ENCODE peak calls at places on chromosomes 16 and 17, in seven cellular contexts. One of them, this sample, is unnamed.

GRCh38 chr16:4360538-4361021 is 9.5 kb upstream of the PAM16 start:
- DNase-seq in fibroblast of pulmonary artery: no peak
- DNase-seq in HTR-8/SVneo: no peak
- DNase-seq in ELR: no peak
- DNase-seq in epithelial cell of esophagus: no peak
- DNase-seq in NB4: peak
- DNase-seq in amygdala: no peak
- DNase-seq in this sample: no peak

GRCh38 chr17:47802341-47803022 is 19.1 kb downstream of the OSBPL7 start:
- DNase-seq in NB4: peak
- DNase-seq in amygdala: no peak
- DNase-seq in epithelial cell of esophagus: peak
- DNase-seq in ELR: peak
- DNase-seq in fibroblast of pulmonary artery: peak
- DNase-seq in HTR-8/SVneo: peak
- DNase-seq in this sample: peak

GRCh38 chr17:78716814-78717393 is 65.2 kb downstream of the CYTH1 start:
- DNase-seq in fibroblast of pulmonary artery: peak
- DNase-seq in HTR-8/SVneo: no peak
- DNase-seq in NB4: no peak
- DNase-seq in amygdala: peak
- DNase-seq in ELR: peak
- DNase-seq in epithelial cell of esophagus: peak
- DNase-seq in this sample: peak

GRCh38 chr16:38941-39892 is 14.2 kb downstream of the POLR3K start:
- DNase-seq in epithelial cell of esophagus: peak
- DNase-seq in fibroblast of pulmonary artery: no peak
- DNase-seq in NB4: peak
- DNase-seq in amygdala: no peak
- DNase-seq in HTR-8/SVneo: no peak
- DNase-seq in ELR: no peak
- DNase-seq in this sample: no peak

GRCh38 chr16:79372504-79373184 is 227.9 kb downstream of the MAF start:
- DNase-seq in amygdala: no peak
- DNase-seq in HTR-8/SVneo: no peak
- DNase-seq in ELR: peak
- DNase-seq in epithelial cell of esophagus: peak
- DNase-seq in fibroblast of pulmonary artery: peak
- DNase-seq in NB4: peak
- DNase-seq in this sample: peak

GRCh38 chr16:48961546-48961945 is 320.1 kb downstream of the CBLN1 start:
- DNase-seq in fibroblast of pulmonary artery: no peak
- DNase-seq in NB4: no peak
- DNase-seq in ELR: peak
- DNase-seq in HTR-8/SVneo: no peak
- DNase-seq in amygdala: no peak
- DNase-seq in epithelial cell of esophagus: peak
- DNase-seq in this sample: peak

GRCh38 chr16:77290451-77291110 is 91.4 kb downstream of the SYCE1L start:
- DNase-seq in amygdala: no peak
- DNase-seq in ELR: peak
- DNase-seq in HTR-8/SVneo: no peak
- DNase-seq in epithelial cell of esophagus: peak
- DNase-seq in fibroblast of pulmonary artery: peak
- DNase-seq in NB4: no peak
- DNase-seq in this sample: no peak

GRCh38 chr16:2912330-2913199 is 834 bp downstream of the FLYWCH1 start:
- DNase-seq in epithelial cell of esophagus: peak
- DNase-seq in fibroblast of pulmonary artery: peak
- DNase-seq in NB4: peak
- DNase-seq in amygdala: no peak
- DNase-seq in HTR-8/SVneo: peak
- DNase-seq in ELR: peak
- DNase-seq in this sample: no peak

GRCh38 chr16:30526137-30526822 is at the start of gene ZNF768:
- DNase-seq in HTR-8/SVneo: peak
- DNase-seq in epithelial cell of esophagus: no peak
- DNase-seq in amygdala: no peak
- DNase-seq in fibroblast of pulmonary artery: peak
- DNase-seq in NB4: peak
- DNase-seq in ELR: peak
- DNase-seq in this sample: no peak

GRCh38 chr16:102060-102855 is 24.2 kb downstream of the MPG start:
- DNase-seq in ELR: no peak
- DNase-seq in amygdala: no peak
- DNase-seq in epithelial cell of esophagus: no peak
- DNase-seq in fibroblast of pulmonary artery: peak
- DNase-seq in HTR-8/SVneo: no peak
- DNase-seq in NB4: no peak
- DNase-seq in this sample: no peak

GRCh38 chr16:86653289-86654006 is 75.1 kb downstream of the FOXL1 start:
- DNase-seq in NB4: no peak
- DNase-seq in HTR-8/SVneo: no peak
- DNase-seq in epithelial cell of esophagus: no peak
- DNase-seq in amygdala: no peak
- DNase-seq in ELR: no peak
- DNase-seq in fibroblast of pulmonary artery: peak
- DNase-seq in this sample: no peak

GRCh38 chr17:65794572-65794971 is 233.1 kb upstream of the AXIN2 start:
- DNase-seq in ELR: peak
- DNase-seq in HTR-8/SVneo: peak
- DNase-seq in fibroblast of pulmonary artery: peak
- DNase-seq in NB4: peak
- DNase-seq in epithelial cell of esophagus: peak
- DNase-seq in amygdala: no peak
- DNase-seq in this sample: peak

GRCh38 chr17:36641877-36642845 is 40.8 kb downstream of the MRM1 start:
- DNase-seq in epithelial cell of esophagus: no peak
- DNase-seq in NB4: no peak
- DNase-seq in ELR: no peak
- DNase-seq in HTR-8/SVneo: no peak
- DNase-seq in fibroblast of pulmonary artery: no peak
- DNase-seq in amygdala: no peak
- DNase-seq in this sample: no peak

GRCh38 chr16:10356870-10357842 is 28.7 kb upstream of the ATF7IP2 start:
- DNase-seq in epithelial cell of esophagus: no peak
- DNase-seq in HTR-8/SVneo: no peak
- DNase-seq in ELR: no peak
- DNase-seq in NB4: no peak
- DNase-seq in amygdala: no peak
- DNase-seq in fibroblast of pulmonary artery: no peak
- DNase-seq in this sample: no peak

GRCh38 chr17:30992551-30992950 is 21.7 kb downstream of the RNF135 start:
- DNase-seq in amygdala: no peak
- DNase-seq in HTR-8/SVneo: no peak
- DNase-seq in NB4: no peak
- DNase-seq in ELR: no peak
- DNase-seq in fibroblast of pulmonary artery: no peak
- DNase-seq in epithelial cell of esophagus: no peak
- DNase-seq in this sample: no peak

GRCh38 chr17:81926451-81927144 is 937 bp downstream of the MAFG start:
- DNase-seq in HTR-8/SVneo: peak
- DNase-seq in epithelial cell of esophagus: peak
- DNase-seq in amygdala: peak
- DNase-seq in NB4: peak
- DNase-seq in ELR: peak
- DNase-seq in fibroblast of pulmonary artery: peak
- DNase-seq in this sample: peak

GRCh38 chr17:50645748-50646682 is 11.3 kb downstream of the ABCC3 start:
- DNase-seq in HTR-8/SVneo: no peak
- DNase-seq in NB4: no peak
- DNase-seq in amygdala: no peak
- DNase-seq in fibroblast of pulmonary artery: no peak
- DNase-seq in ELR: no peak
- DNase-seq in epithelial cell of esophagus: no peak
- DNase-seq in this sample: no peak

GRCh38 chr17:47829870-47830269 is 1.5 kb downstream of the MRPL10 start:
- DNase-seq in fibroblast of pulmonary artery: no peak
- DNase-seq in HTR-8/SVneo: no peak
- DNase-seq in amygdala: no peak
- DNase-seq in NB4: no peak
- DNase-seq in ELR: no peak
- DNase-seq in epithelial cell of esophagus: no peak
- DNase-seq in this sample: no peak

GRCh38 chr17:27956601-27957445 is 63.7 kb upstream of the LYRM9 start:
- DNase-seq in HTR-8/SVneo: peak
- DNase-seq in epithelial cell of esophagus: no peak
- DNase-seq in ELR: no peak
- DNase-seq in fibroblast of pulmonary artery: peak
- DNase-seq in amygdala: no peak
- DNase-seq in NB4: no peak
- DNase-seq in this sample: no peak

GRCh38 chr17:75504347-75505151 is 10.8 kb downstream of the CASKIN2 start:
- DNase-seq in ELR: peak
- DNase-seq in amygdala: no peak
- DNase-seq in epithelial cell of esophagus: peak
- DNase-seq in fibroblast of pulmonary artery: no peak
- DNase-seq in HTR-8/SVneo: peak
- DNase-seq in NB4: peak
- DNase-seq in this sample: no peak

GRCh38 chr17:50542795-50543774 is 3.9 kb upstream of the SPATA20 start:
- DNase-seq in HTR-8/SVneo: no peak
- DNase-seq in amygdala: no peak
- DNase-seq in fibroblast of pulmonary artery: no peak
- DNase-seq in NB4: no peak
- DNase-seq in ELR: no peak
- DNase-seq in epithelial cell of esophagus: peak
- DNase-seq in this sample: no peak

GRCh38 chr17:38322156-38322779 is 21.5 kb downstream of the GPR179 start:
- DNase-seq in epithelial cell of esophagus: peak
- DNase-seq in amygdala: peak
- DNase-seq in ELR: peak
- DNase-seq in fibroblast of pulmonary artery: peak
- DNase-seq in HTR-8/SVneo: peak
- DNase-seq in NB4: peak
- DNase-seq in this sample: peak

GRCh38 chr17:77184474-77184873 is 43.7 kb downstream of the SEC14L1 start:
- DNase-seq in amygdala: no peak
- DNase-seq in fibroblast of pulmonary artery: peak
- DNase-seq in NB4: no peak
- DNase-seq in HTR-8/SVneo: no peak
- DNase-seq in ELR: no peak
- DNase-seq in epithelial cell of esophagus: peak
- DNase-seq in this sample: no peak

GRCh38 chr17:73952136-73952497 is 251.4 kb upstream of the RPL38 start:
- DNase-seq in ELR: no peak
- DNase-seq in epithelial cell of esophagus: no peak
- DNase-seq in fibroblast of pulmonary artery: no peak
- DNase-seq in NB4: peak
- DNase-seq in HTR-8/SVneo: no peak
- DNase-seq in amygdala: no peak
- DNase-seq in this sample: no peak

GRCh38 chr16:4142268-4142667 is 26.0 kb upstream of the ADCY9 start:
- DNase-seq in fibroblast of pulmonary artery: no peak
- DNase-seq in HTR-8/SVneo: no peak
- DNase-seq in ELR: no peak
- DNase-seq in epithelial cell of esophagus: peak
- DNase-seq in NB4: no peak
- DNase-seq in amygdala: no peak
- DNase-seq in this sample: no peak

GRCh38 chr16:77409311-77409710 is 25.5 kb downstream of the ADAMTS18 start:
- DNase-seq in fibroblast of pulmonary artery: no peak
- DNase-seq in amygdala: no peak
- DNase-seq in HTR-8/SVneo: no peak
- DNase-seq in epithelial cell of esophagus: no peak
- DNase-seq in ELR: no peak
- DNase-seq in NB4: no peak
- DNase-seq in this sample: no peak

GRCh38 chr17:73641779-73642580 is 2.3 kb downstream of the SDK2 start:
- DNase-seq in fibroblast of pulmonary artery: no peak
- DNase-seq in ELR: no peak
- DNase-seq in amygdala: no peak
- DNase-seq in epithelial cell of esophagus: no peak
- DNase-seq in NB4: no peak
- DNase-seq in HTR-8/SVneo: no peak
- DNase-seq in this sample: no peak

GRCh38 chr17:57956311-57957119 is 1.3 kb upstream of the CUEDC1 start:
- DNase-seq in NB4: peak
- DNase-seq in HTR-8/SVneo: no peak
- DNase-seq in epithelial cell of esophagus: no peak
- DNase-seq in ELR: no peak
- DNase-seq in amygdala: no peak
- DNase-seq in fibroblast of pulmonary artery: no peak
- DNase-seq in this sample: no peak

GRCh38 chr16:31135535-31136286 is at the start of gene PRSS8:
- DNase-seq in fibroblast of pulmonary artery: no peak
- DNase-seq in amygdala: no peak
- DNase-seq in HTR-8/SVneo: no peak
- DNase-seq in ELR: no peak
- DNase-seq in epithelial cell of esophagus: peak
- DNase-seq in NB4: no peak
- DNase-seq in this sample: no peak

GRCh38 chr17:68514809-68515208 is 2.6 kb downstream of the PRKAR1A start:
- DNase-seq in amygdala: no peak
- DNase-seq in ELR: peak
- DNase-seq in NB4: no peak
- DNase-seq in epithelial cell of esophagus: peak
- DNase-seq in HTR-8/SVneo: no peak
- DNase-seq in fibroblast of pulmonary artery: peak
- DNase-seq in this sample: peak